ENCODE peak calls at places on chromosomes 13 and 19, in seven cellular contexts. Y, W, N, D, A, H and Z are unnamed samples.

GRCh38 chr13:50129923-50130685 is 114.9 kb downstream of the KCNRG start:
- DNase-seq in N (peak; percentile 50), Y (peak; percentile 83), W (no peak), H (peak; percentile 31), D (no peak), A (peak; percentile 82), Z (no peak)

GRCh38 chr19:2034729-2035589 is 16.1 kb downstream of the MKNK2 start:
- DNase-seq in H (peak; percentile 65), N (peak; percentile 54), W (no peak), A (peak; percentile 84), Y (peak; percentile 85), D (peak; percentile 68), Z (no peak)

GRCh38 chr13:41579881-41580280 is 122.5 kb downstream of the RGCC start:
- DNase-seq in A (no peak), D (no peak), W (no peak), H (no peak), Y (no peak), N (no peak), Z (no peak)

GRCh38 chr19:47581605-47582319 is 8.8 kb upstream of the ZNF541 start:
- DNase-seq in W (no peak), A (no peak), Y (no peak), H (no peak), D (no peak), N (no peak), Z (no peak)

GRCh38 chr13:98523455-98524102 is 53.3 kb downstream of the STK24 start:
- DNase-seq in N (no peak), Y (no peak), H (no peak), D (no peak), W (no peak), A (no peak), Z (no peak)

GRCh38 chr13:24135674-24136300 is 24.7 kb upstream of the SPATA13 start:
- DNase-seq in N (no peak), A (no peak), H (no peak), Y (no peak), W (no peak), D (no peak), Z (peak; percentile 63)

GRCh38 chr19:5514001-5514400 is 53.8 kb downstream of the TINCR start:
- DNase-seq in Y (no peak), D (no peak), N (no peak), H (no peak), W (no peak), A (no peak), Z (no peak)

GRCh38 chr13:110380359-110381028 is 73.4 kb downstream of the COL4A2 start:
- DNase-seq in H (no peak), W (no peak), Y (no peak), D (no peak), N (no peak), A (no peak), Z (no peak)

GRCh38 chr13:50615234-50615633 is 228.3 kb downstream of the DLEU7 start:
- DNase-seq in N (no peak), Y (no peak), H (no peak), A (no peak), W (no peak), D (no peak), Z (no peak)

GRCh38 chr13:102402292-102402691 is 444 bp upstream of the FGF14 start:
- DNase-seq in A (no peak), N (peak; percentile 47), D (no peak), W (no peak), H (no peak), Y (no peak), Z (no peak)

GRCh38 chr19:49475995-49476880 is 2.2 kb downstream of the FLT3LG start:
- DNase-seq in D (peak; percentile 47), W (no peak), H (no peak), A (no peak), N (peak; percentile 61), Y (no peak), Z (no peak)

GRCh38 chr19:49155830-49156346 is 692 bp upstream of the HRC start:
- DNase-seq in H (no peak), W (no peak), D (no peak), A (no peak), Y (no peak), N (peak; percentile 48), Z (no peak)

GRCh38 chr13:92573467-92574057 is 653.0 kb upstream of the GPC6 start:
- DNase-seq in Y (no peak), N (no peak), W (no peak), A (no peak), H (no peak), D (no peak), Z (peak; percentile 28)

GRCh38 chr19:18543814-18544475 is 572 bp upstream of the FKBP8 start:
- DNase-seq in N (no peak), W (peak; percentile 40), A (no peak), Y (peak; percentile 89), H (peak; percentile 38), D (peak; percentile 64), Z (no peak)

GRCh38 chr19:30064776-30065494 is 122.9 kb downstream of the URI1 start:
- DNase-seq in A (no peak), H (no peak), Y (peak; percentile 39), N (no peak), D (no peak), W (no peak), Z (no peak)

GRCh38 chr19:2602391-2603181 is 99.9 kb downstream of the GNG7 start:
- DNase-seq in A (peak; percentile 83), N (peak; percentile 88), H (peak; percentile 84), D (no peak), W (no peak), Y (peak; percentile 76), Z (no peak)

GRCh38 chr19:1281895-1282287 is 3.8 kb upstream of the EFNA2 start:
- DNase-seq in W (no peak), N (no peak), Y (no peak), D (no peak), H (no peak), A (no peak), Z (no peak)

GRCh38 chr13:66212511-66212910 is 1017.6 kb downstream of the PCDH9 start:
- DNase-seq in H (no peak), A (no peak), N (no peak), Y (no peak), W (no peak), D (no peak), Z (no peak)